ENCODE peak calls at places on chromosomes 1 and 21, in four cellular contexts. L is A673, E is brain microvascular endothelial cell, C is mammary epithelial cell. B is an unnamed sample.

GRCh38 chr1:107140703-107141490 is at the start of gene NTNG1:
- DNase-seq in L (peak), E (no peak), C (peak), B (no peak)

GRCh38 chr1:20729990-20730689 is 2.4 kb downstream of the SH2D5 start:
- DNase-seq in L (no peak), E (no peak), C (no peak), B (no peak)

GRCh38 chr21:27715131-27715530 is 748.2 kb upstream of the ADAMTS5 start:
- DNase-seq in L (no peak), E (no peak), C (no peak), B (no peak)

GRCh38 chr1:88685239-88685604 is 1.1 kb downstream of the PKN2 start:
- DNase-seq in L (no peak), E (no peak), C (no peak), B (no peak)

GRCh38 chr1:12255918-12256317 is 26.1 kb downstream of the VPS13D start:
- DNase-seq in L (no peak), E (no peak), C (no peak), B (no peak)

GRCh38 chr21:31343680-31344480 is at the start of gene TIAM1:
- DNase-seq in L (peak), E (peak), C (peak), B (peak)

GRCh38 chr1:153353226-153353947 is 4.3 kb upstream of the S100A9 start:
- DNase-seq in L (no peak), E (no peak), C (no peak), B (peak)

GRCh38 chr1:108831225-108831624 is 25.7 kb downstream of the AKNAD1 start:
- DNase-seq in L (no peak), E (peak), C (no peak), B (peak)

GRCh38 chr1:221343106-221343505 is 398.8 kb downstream of the DUSP10 start:
- DNase-seq in L (no peak), E (no peak), C (no peak), B (no peak)

GRCh38 chr21:29205988-29206387 is 75.5 kb downstream of the MAP3K7CL start:
- DNase-seq in L (no peak), E (no peak), C (no peak), B (no peak)

GRCh38 chr21:38833122-38833521 is 27.4 kb downstream of the ETS2 start:
- DNase-seq in L (no peak), E (no peak), C (no peak), B (no peak)

GRCh38 chr21:44711327-44712202 is at the start of gene TSPEAR:
- DNase-seq in L (no peak), E (no peak), C (no peak), B (no peak)

GRCh38 chr21:32710069-32710784 is 17.6 kb downstream of the SYNJ1 start:
- DNase-seq in L (no peak), E (no peak), C (no peak), B (no peak)

GRCh38 chr1:234879157-234880080 is 249.2 kb downstream of the TOMM20 start:
- DNase-seq in L (no peak), E (no peak), C (no peak), B (no peak)

GRCh38 chr1:107842241-107842640 is 122.7 kb downstream of the VAV3 start:
- DNase-seq in L (no peak), E (no peak), C (peak), B (peak)

GRCh38 chr1:153346067-153346723 is 2.4 kb downstream of the PGLYRP4 start:
- DNase-seq in L (no peak), E (no peak), C (no peak), B (no peak)

GRCh38 chr1:1100296-1100695 is 15.6 kb downstream of the C1orf159 start:
- DNase-seq in L (no peak), E (no peak), C (no peak), B (no peak)

GRCh38 chr1:41810446-41810845 is 108.3 kb downstream of the HIVEP3 start:
- DNase-seq in L (peak), E (peak), C (peak), B (peak)

GRCh38 chr1:168092151-168092550 is 44.6 kb downstream of the GPR161 start:
- DNase-seq in L (no peak), E (no peak), C (no peak), B (no peak)

GRCh38 chr1:74953622-74954021 is 180.6 kb upstream of the LHX8 start:
- DNase-seq in L (no peak), E (no peak), C (no peak), B (no peak)

GRCh38 chr1:209870151-209870831 is 42.5 kb downstream of the UTP25 start:
- DNase-seq in L (no peak), E (no peak), C (peak), B (no peak)

GRCh38 chr1:176102700-176103244 is 104.3 kb downstream of the COP1 start:
- DNase-seq in L (no peak), E (no peak), C (peak), B (no peak)

GRCh38 chr21:19810779-19811178 is 1187.4 kb upstream of the NCAM2 start:
- DNase-seq in L (no peak), E (no peak), C (no peak), B (no peak)

GRCh38 chr1:40478276-40478675 is 1.2 kb downstream of the ZFP69 start:
- DNase-seq in L (peak), E (no peak), C (no peak), B (no peak)

GRCh38 chr21:32770514-32771133 is 931 bp downstream of the PAXBP1 start:
- DNase-seq in L (peak), E (peak), C (no peak), B (peak)

GRCh38 chr1:20184997-20185833 is 681 bp upstream of the UBXN10 start:
- DNase-seq in L (no peak), E (no peak), C (no peak), B (no peak)

GRCh38 chr1:65470766-65471165 is 50.3 kb downstream of the LEPR start:
- DNase-seq in L (peak), E (no peak), C (no peak), B (no peak)

DNA sequence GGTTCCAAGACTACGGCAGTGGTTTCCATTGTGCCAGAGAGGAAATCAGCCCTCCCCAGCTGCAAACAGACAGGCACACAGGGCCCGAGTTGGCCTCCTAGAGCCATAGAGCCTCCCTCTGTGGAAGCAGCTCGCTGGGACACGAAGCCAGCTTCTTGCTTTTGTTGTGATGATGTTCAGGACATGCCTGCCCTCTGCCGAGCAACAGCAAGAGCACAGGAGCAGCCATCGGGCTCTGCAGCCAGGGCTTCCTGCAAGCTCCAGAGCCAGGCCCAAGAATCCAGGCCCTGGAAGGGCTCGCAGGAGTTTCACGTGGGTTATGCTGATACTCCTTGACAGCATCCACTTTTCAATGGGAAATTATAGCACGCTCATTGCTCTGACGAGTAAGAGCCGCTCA is 18.5 kb downstream of the NPHP4 start:
- DNase-seq in L (no peak), E (no peak), C (no peak), B (no peak)
- TF ChIP-seq CTCF in L (no peak), E (peak), C (no peak), B (no peak)

GRCh38 chr1:22862752-22863151 is 109.9 kb downstream of the LACTBL1 start:
- DNase-seq in L (no peak), E (no peak), C (no peak), B (no peak)

GRCh38 chr1:22863766-22864165 is 108.9 kb downstream of the LACTBL1 start:
- DNase-seq in L (no peak), E (no peak), C (no peak), B (no peak)

GRCh38 chr1:22860883-22861385 is 111.7 kb downstream of the LACTBL1 start:
- DNase-seq in L (no peak), E (no peak), C (no peak), B (no peak)

GRCh38 chr1:22860414-22860800 is 112.3 kb downstream of the LACTBL1 start:
- DNase-seq in L (no peak), E (no peak), C (no peak), B (no peak)

DNA sequence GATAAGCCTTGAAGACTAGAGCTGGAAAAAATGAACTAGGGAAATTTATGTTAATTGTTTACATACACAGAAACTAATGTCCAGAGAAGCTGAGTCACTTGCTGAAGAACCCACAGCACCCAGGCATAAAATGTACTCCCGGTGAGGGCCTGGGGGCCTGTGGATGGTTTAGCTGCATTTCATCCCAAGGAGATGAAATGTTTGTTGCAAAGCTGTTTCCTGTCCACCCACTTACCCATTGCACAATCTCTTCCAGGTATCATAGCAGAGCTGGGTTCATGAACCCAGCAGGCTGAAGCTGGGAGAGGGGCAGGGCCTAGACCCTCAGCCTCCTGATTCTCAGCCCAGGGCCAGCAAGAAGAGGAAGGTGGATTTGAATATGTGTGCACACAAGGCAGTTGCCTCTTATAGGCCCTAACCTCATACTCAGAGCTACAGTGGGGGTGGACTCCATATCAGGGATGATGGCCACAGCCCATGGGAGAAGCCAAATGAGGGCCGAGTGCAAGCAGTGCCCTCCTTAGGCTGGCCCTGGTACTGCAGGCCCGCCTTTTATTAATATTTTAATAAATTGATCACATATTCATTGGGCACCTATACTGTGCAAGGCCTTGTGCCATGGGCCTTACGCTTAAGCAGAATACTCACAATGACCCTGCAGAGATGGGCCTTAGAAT is 110.8 kb downstream of the LACTBL1 start:
- DNase-seq in L (peak), E (peak), C (peak), B (peak)
- TF ChIP-seq CTCF in L (peak), E (peak), C (peak), B (peak)

GRCh38 chr1:154973344-154974085 is 966 bp upstream of the CKS1B start:
- DNase-seq in L (peak), E (peak), C (peak), B (peak)
- TF ChIP-seq CTCF in L (peak), E (peak), C (peak), B (no peak)

GRCh38 chr1:2921970-2922686 is 99.1 kb upstream of the ACTRT2 start:
- DNase-seq in L (peak), E (no peak), C (no peak), B (no peak)
- TF ChIP-seq CTCF in L (peak), E (peak), C (no peak), B (peak)

GRCh38 chr1:162876751-162877150 is 15.8 kb upstream of the CCDC190 start:
- DNase-seq in L (no peak), E (no peak), C (no peak), B (no peak)
- TF ChIP-seq CTCF in L (no peak), E (no peak), C (no peak), B (no peak)

GRCh38 chr1:200133123-200133522 is 105.6 kb downstream of the NR5A2 start:
- DNase-seq in L (no peak), E (no peak), C (no peak), B (no peak)

GRCh38 chr1:200130552-200130951 is 103.0 kb downstream of the NR5A2 start:
- DNase-seq in L (no peak), E (no peak), C (no peak), B (no peak)

GRCh38 chr1:200134116-200134515 is 106.6 kb downstream of the NR5A2 start:
- DNase-seq in L (no peak), E (no peak), C (peak), B (peak)

GRCh38 chr1:200129480-200129879 is 102.0 kb downstream of the NR5A2 start:
- DNase-seq in L (no peak), E (no peak), C (no peak), B (no peak)

GRCh38 chr1:200131551-200132125 is 104.1 kb downstream of the NR5A2 start:
- DNase-seq in L (no peak), E (peak), C (peak), B (no peak)
- TF ChIP-seq CTCF in L (no peak), E (peak), C (no peak), B (no peak)

GRCh38 chr1:207261971-207262370 is 59.5 kb upstream of the CD55 start:
- DNase-seq in L (no peak), E (no peak), C (peak), B (no peak)

GRCh38 chr1:207256869-207257268 is 64.6 kb upstream of the CD55 start:
- DNase-seq in L (no peak), E (no peak), C (no peak), B (no peak)

GRCh38 chr1:207264663-207265270 is 56.7 kb upstream of the CD55 start:
- DNase-seq in L (no peak), E (no peak), C (no peak), B (no peak)

DNA sequence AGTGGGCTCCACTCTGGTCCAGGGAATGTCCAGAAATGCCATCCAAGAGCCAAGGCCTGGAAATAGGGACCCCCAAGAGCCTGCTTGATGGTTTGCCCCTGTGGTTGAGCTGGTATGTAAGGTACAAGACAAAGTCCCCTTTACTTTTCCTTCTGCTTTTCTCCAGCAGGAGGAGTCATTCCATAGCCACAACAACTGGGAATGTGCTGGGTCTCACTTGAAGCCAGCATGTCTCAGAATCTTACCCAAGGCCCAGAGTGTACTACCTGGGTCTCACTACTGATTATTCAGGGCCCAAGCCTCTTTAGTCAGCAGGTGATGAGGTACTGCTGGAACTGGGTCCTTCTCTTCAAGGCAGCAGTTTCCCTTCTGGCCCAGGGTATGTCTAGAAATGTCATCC is 62.1 kb upstream of the CD55 start:
- DNase-seq in L (no peak), E (peak), C (peak), B (no peak)
- TF ChIP-seq CTCF in L (peak), E (peak), C (peak), B (no peak)

GRCh38 chr1:247078315-247079140 is at the start of gene ZNF670:
- DNase-seq in L (peak), E (peak), C (peak), B (peak)
- TF ChIP-seq CTCF in L (no peak), E (peak), C (no peak), B (no peak)

GRCh38 chr1:17998889-17999288 is 108.7 kb upstream of the IGSF21 start:
- DNase-seq in L (peak), E (no peak), C (no peak), B (no peak)
- TF ChIP-seq CTCF in L (peak), E (no peak), C (peak), B (no peak)

B was measured in RWPE1.